ENCODE peak calls at places on chromosomes 11 and 22, in ten cellular contexts. Z is prostate gland, X is tibial nerve, D is IMR-90, B is testis, S is pancreas, T is fibroblast of lung, U is transverse colon, E is A549, G is SK-N-SH. A is an unnamed sample. For H3K9me3, the result is how much of the 10 kb centered on the place peaks cover.

GRCh38 chr11:95487391-95487790 is 256.4 kb upstream of the SESN3 start:
- DNase-seq in Z (no peak), X (no peak), D (no peak), B (no peak), S (no peak), T (peak), U (no peak), E (no peak), G (no peak), A (no peak)

GRCh38 chr11:134418119-134418840 is 6.2 kb upstream of the B3GAT1 start:
- DNase-seq in Z (no peak), X (no peak), D (peak), B (peak), S (no peak), T (no peak), U (no peak), E (no peak), G (peak), A (no peak)

GRCh38 chr11:134645576-134645975 is 233.5 kb upstream of the B3GAT1 start:
- DNase-seq in Z (no peak), X (no peak), D (no peak), B (no peak), S (no peak), T (no peak), U (no peak), E (no peak), G (no peak), A (no peak)

GRCh38 chr22:20273720-20274119 is 5.6 kb upstream of the RTN4R start:
- DNase-seq in Z (no peak), X (no peak), D (no peak), B (no peak), S (no peak), T (no peak), U (no peak), E (no peak), G (no peak), A (no peak)

GRCh38 chr11:124762624-124763155 is 600 bp upstream of the ESAM start:
- DNase-seq in Z (no peak), X (no peak), D (no peak), B (no peak), S (no peak), T (no peak), U (peak), E (no peak), G (peak), A (peak)

GRCh38 chr11:107598225-107599139 is 7.5 kb downstream of the ELMOD1 start:
- DNase-seq in Z (no peak), X (no peak), D (no peak), B (peak), S (no peak), T (no peak), U (no peak), E (peak), G (peak), A (peak)

GRCh38 chr22:28874061-28874460 is 9.3 kb upstream of the ZNRF3 start:
- DNase-seq in Z (no peak), X (no peak), D (no peak), B (no peak), S (no peak), T (no peak), U (no peak), E (no peak), G (no peak), A (no peak)

GRCh38 chr22:32823024-32823730 is 21.7 kb downstream of the TIMP3 start:
- DNase-seq in Z (no peak), X (no peak), D (peak), B (peak), S (peak), T (peak), U (peak), E (peak), G (peak), A (peak)

GRCh38 chr11:117122546-117122945 is 21.5 kb upstream of the PAFAH1B2 start:
- DNase-seq in Z (no peak), X (no peak), D (no peak), B (no peak), S (no peak), T (no peak), U (no peak), E (no peak), G (no peak), A (no peak)

GRCh38 chr11:57885298-57886035 is 123.9 kb downstream of the CTNND1 start:
- DNase-seq in Z (no peak), X (no peak), D (peak), B (peak), S (no peak), T (peak), U (no peak), E (no peak), G (no peak), A (no peak)

GRCh38 chr11:70292166-70292565 is 21.7 kb downstream of the PPFIA1 start:
- DNase-seq in Z (no peak), X (no peak), D (no peak), B (no peak), S (no peak), T (no peak), U (no peak), E (no peak), G (no peak), A (no peak)

GRCh38 chr11:97118756-97119155 is 728.9 kb downstream of the JRKL start:
- DNase-seq in Z (no peak), X (no peak), D (no peak), B (no peak), S (no peak), T (no peak), U (no peak), E (no peak), G (peak), A (no peak)

GRCh38 chr11:100434821-100435641 is 252.1 kb upstream of the ARHGAP42 start:
- DNase-seq in Z (no peak), X (no peak), D (no peak), B (no peak), S (no peak), T (no peak), U (no peak), E (no peak), G (no peak), A (no peak)

GRCh38 chr11:75468534-75469340 is 35.7 kb upstream of the KLHL35 start:
- DNase-seq in Z (no peak), X (peak), D (peak), B (peak), S (no peak), T (peak), U (peak), E (no peak), G (peak), A (peak)

GRCh38 chr22:21449531-21450319 is 17.5 kb upstream of the TMEM191C start:
- DNase-seq in Z (peak), X (no peak), D (peak), B (peak), S (peak), T (no peak), U (no peak), E (no peak), G (no peak), A (no peak)

GRCh38 chr11:2777871-2778629 is 78.3 kb upstream of the KCNQ1OT1 start:
- DNase-seq in Z (peak), X (no peak), D (no peak), B (peak), S (peak), T (no peak), U (no peak), E (no peak), G (peak), A (peak)

GRCh38 chr22:41608386-41608785 is 12.5 kb downstream of the DESI1 start:
- DNase-seq in Z (no peak), X (no peak), D (no peak), B (no peak), S (no peak), T (no peak), U (no peak), E (no peak), G (no peak), A (no peak)

GRCh38 chr11:112627588-112628045 is 333.6 kb upstream of the NCAM1 start:
- DNase-seq in Z (no peak), X (no peak), D (no peak), B (no peak), S (no peak), T (no peak), U (no peak), E (no peak), G (no peak), A (no peak)

GRCh38 chr22:21593406-21594232 is 26.1 kb downstream of the UBE2L3 start:
- DNase-seq in Z (no peak), X (no peak), D (no peak), B (no peak), S (peak), T (no peak), U (no peak), E (peak), G (peak), A (peak)

GRCh38 chr11:113378013-113378412 is 9.6 kb upstream of the ANKK1 start:
- DNase-seq in Z (no peak), X (no peak), D (no peak), B (no peak), S (no peak), T (no peak), U (no peak), E (no peak), G (peak), A (peak)

GRCh38 chr22:24951942-24952836 is at the start of gene KIAA1671:
- DNase-seq in Z (peak), X (peak), D (peak), B (peak), S (peak), T (peak), U (peak), E (peak), G (peak), A (peak)

GRCh38 chr22:43155789-43156188 is 4.4 kb downstream of the TSPO start:
- DNase-seq in Z (no peak), X (no peak), D (no peak), B (no peak), S (no peak), T (no peak), U (no peak), E (no peak), G (no peak), A (no peak)

GRCh38 chr22:43157874-43158546 is 6.7 kb downstream of the TSPO start:
- DNase-seq in Z (no peak), X (no peak), D (no peak), B (no peak), S (no peak), T (no peak), U (no peak), E (no peak), G (no peak), A (no peak)

GRCh38 chr22:43153916-43154315 is 2.6 kb downstream of the TSPO start:
- DNase-seq in Z (no peak), X (no peak), D (no peak), B (no peak), S (no peak), T (no peak), U (no peak), E (no peak), G (no peak), A (no peak)

GRCh38 chr22:43152355-43153071 is 1.2 kb downstream of the TSPO start:
- DNase-seq in Z (peak), X (peak), D (peak), B (peak), S (peak), T (peak), U (peak), E (no peak), G (peak), A (no peak)

DNA sequence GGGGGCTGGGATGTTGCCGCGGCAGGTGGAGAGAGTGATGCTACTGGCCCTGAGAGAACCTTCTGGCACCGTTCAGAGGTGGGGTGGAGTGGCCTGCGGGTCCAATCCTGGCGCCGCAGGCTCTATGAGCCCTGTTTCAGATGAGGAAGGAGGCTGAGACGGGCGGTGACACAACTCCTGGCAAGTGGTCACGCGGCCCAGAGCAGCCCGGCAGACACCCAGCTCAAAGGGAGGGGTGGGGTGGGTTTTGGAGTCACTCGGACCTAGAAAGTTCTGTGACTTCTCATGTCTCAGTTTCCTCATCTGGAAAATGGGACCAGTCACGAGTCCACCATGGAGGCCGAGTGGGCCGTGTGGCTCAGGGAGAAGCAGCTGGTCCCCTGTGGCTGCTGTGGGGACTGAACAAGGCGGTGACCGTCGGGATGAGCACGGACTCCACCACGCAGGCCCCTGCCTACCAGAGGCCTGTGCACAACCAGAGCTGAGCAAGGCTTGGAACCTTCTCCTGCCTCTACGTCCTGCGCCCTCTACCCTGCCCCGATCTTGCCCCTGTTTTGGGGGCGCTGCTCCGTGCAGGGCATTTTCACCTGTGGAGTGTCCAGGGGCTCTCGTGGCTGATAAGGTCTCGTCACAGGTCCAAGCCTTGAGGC is 3.7 kb downstream of the TSPO start:
- DNase-seq in Z (no peak), X (peak), D (no peak), B (no peak), S (no peak), T (no peak), U (no peak), E (no peak), G (no peak), A (no peak)
- H3K4me3 ChIP-seq in Z (no peak), X (no peak), D (no peak), B (no peak), S (no peak), T (no peak), U (no peak), E (no peak), G (no peak), A (no peak)

DNA sequence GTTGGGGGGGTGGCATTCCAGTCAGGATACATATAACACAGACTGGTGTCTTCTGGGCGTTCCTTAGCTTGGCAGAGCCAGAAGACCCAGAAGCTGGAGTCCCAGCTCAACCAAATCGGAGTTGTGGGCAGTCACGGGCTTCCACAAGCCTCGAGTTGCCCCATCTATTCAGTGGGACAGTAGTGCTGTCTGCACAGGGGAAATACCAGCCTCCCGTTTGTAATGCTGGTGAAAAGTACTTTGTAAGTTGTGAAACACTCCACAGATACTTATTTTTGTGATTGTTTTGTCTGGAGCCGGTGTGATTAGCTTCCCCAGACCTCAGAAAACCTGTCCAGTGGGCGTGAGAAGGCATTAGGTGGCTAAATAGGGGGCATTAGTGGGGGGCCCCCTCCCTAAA is 13.6 kb downstream of the DGKZ start:
- DNase-seq in Z (no peak), X (no peak), D (no peak), B (no peak), S (no peak), T (no peak), U (no peak), E (no peak), G (no peak), A (no peak)
- H3K9me3 ChIP-seq in Z (under half), X (under half), D (under half), B (under half), S (under half), T (under half), U (under half), E (under half), G (under half), A (under half)

GRCh38 chr22:40480996-40481395 is 110.6 kb downstream of the SGSM3 start:
- DNase-seq in Z (no peak), X (no peak), D (no peak), B (no peak), S (no peak), T (no peak), U (no peak), E (no peak), G (no peak), A (no peak)

GRCh38 chr22:40478456-40479125 is 108.2 kb downstream of the SGSM3 start:
- DNase-seq in Z (no peak), X (no peak), D (no peak), B (no peak), S (no peak), T (no peak), U (no peak), E (no peak), G (no peak), A (no peak)

GRCh38 chr22:40477683-40478348 is 107.4 kb downstream of the SGSM3 start:
- DNase-seq in Z (no peak), X (no peak), D (no peak), B (no peak), S (no peak), T (peak), U (no peak), E (no peak), G (no peak), A (no peak)

GRCh38 chr22:40479887-40480538 is 109.6 kb downstream of the SGSM3 start:
- DNase-seq in Z (no peak), X (no peak), D (peak), B (no peak), S (no peak), T (peak), U (no peak), E (no peak), G (no peak), A (no peak)

GRCh38 chr22:40479126-40479800 is 108.9 kb downstream of the SGSM3 start:
- DNase-seq in Z (no peak), X (no peak), D (no peak), B (no peak), S (no peak), T (no peak), U (no peak), E (no peak), G (no peak), A (no peak)
- TF ChIP-seq CTCF in Z (no peak), X (no peak), D (no peak), B (no peak), S (no peak), T (no peak), U (no peak), E (no peak), G (no peak), A (no peak)

GRCh38 chr22:30356392-30357230 is at the start of the genes CCDC157 and SF3A1:
- DNase-seq in Z (peak), X (peak), D (peak), B (peak), S (peak), T (peak), U (peak), E (peak), G (peak), A (peak)

GRCh38 chr22:30361916-30362631 is 5.3 kb downstream of the CCDC157 start:
- DNase-seq in Z (no peak), X (no peak), D (no peak), B (no peak), S (no peak), T (no peak), U (no peak), E (no peak), G (no peak), A (no peak)

GRCh38 chr22:30354644-30355043 is 2.0 kb downstream of the SF3A1 start:
- DNase-seq in Z (no peak), X (no peak), D (no peak), B (no peak), S (no peak), T (peak), U (no peak), E (no peak), G (no peak), A (no peak)

GRCh38 chr22:30362632-30363281 is 6.0 kb downstream of the CCDC157 start:
- DNase-seq in Z (no peak), X (no peak), D (no peak), B (no peak), S (no peak), T (no peak), U (no peak), E (no peak), G (no peak), A (no peak)

GRCh38 chr22:30357650-30358215 is 926 bp downstream of the CCDC157 start:
- DNase-seq in Z (no peak), X (no peak), D (no peak), B (no peak), S (no peak), T (no peak), U (no peak), E (no peak), G (no peak), A (no peak)
- H3K4me3 ChIP-seq in Z (no peak), X (peak), D (no peak), B (peak), S (no peak), T (peak), U (peak), E (peak), G (peak), A (no peak)

GRCh38 chr11:29334781-29335140 is 682.1 kb downstream of the KCNA4 start:
- DNase-seq in Z (no peak), X (no peak), D (peak), B (no peak), S (no peak), T (no peak), U (no peak), E (no peak), G (no peak), A (no peak)

GRCh38 chr11:29336727-29337212 is 680.1 kb downstream of the KCNA4 start:
- DNase-seq in Z (no peak), X (no peak), D (peak), B (no peak), S (no peak), T (peak), U (no peak), E (no peak), G (no peak), A (no peak)

GRCh38 chr11:29328961-29329441 is 687.8 kb downstream of the KCNA4 start:
- DNase-seq in Z (no peak), X (no peak), D (peak), B (peak), S (no peak), T (peak), U (no peak), E (peak), G (peak), A (peak)

DNA sequence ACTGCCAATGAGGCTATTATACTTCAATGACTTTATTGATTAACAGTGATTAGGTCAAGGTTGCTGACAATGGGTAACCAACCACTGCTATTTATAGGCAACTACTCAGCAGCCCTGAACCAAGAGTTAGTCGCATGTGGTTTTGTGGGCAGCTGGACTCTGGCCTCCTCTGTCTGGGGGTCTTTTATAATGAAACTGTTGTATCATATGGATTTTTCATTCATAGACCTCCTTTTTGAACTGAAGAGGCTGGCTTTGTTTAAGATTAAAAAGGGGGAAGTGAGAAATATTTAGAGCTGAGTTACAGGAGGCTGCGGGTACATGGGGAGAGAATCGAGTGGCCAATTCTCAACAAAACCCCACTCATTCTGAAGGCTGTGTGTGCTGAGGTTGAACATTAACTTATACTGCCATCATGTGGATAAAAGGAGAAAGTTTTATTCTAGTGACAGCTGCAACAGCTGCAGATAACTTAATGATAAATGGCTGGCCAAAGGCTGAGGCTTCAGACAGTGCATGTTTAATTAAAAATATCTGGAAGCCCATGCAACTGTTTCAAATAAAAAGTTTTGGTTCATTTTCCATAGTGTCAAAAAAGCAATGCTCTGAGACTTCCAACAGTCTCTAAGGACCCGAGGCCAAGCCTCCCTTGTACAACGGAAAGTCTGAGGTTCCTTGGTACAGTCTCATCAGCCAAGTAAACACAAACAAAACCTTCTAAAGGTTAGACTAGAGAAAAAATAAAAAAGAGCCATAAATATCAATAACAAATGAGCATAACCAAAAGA is 682.6 kb downstream of the KCNA4 start:
- DNase-seq in Z (no peak), X (no peak), D (peak), B (no peak), S (no peak), T (peak), U (no peak), E (peak), G (peak), A (no peak)
- H3K9me3 ChIP-seq in Z (under half), X (under half), D (under half), B (under half), S (under half), T (under half), U (under half), E (under half), G (under half), A (under half)